ENCODE peak calls at places on chromosomes 2 and 18, in five cellular contexts. One of them, this sample, is unnamed.

GRCh38 chr2:239113592-239113991 is 265.7 kb downstream of the TWIST2 start:
- DNase-seq in heart right ventricle: peak; percentile 4
- DNase-seq in lower lobe of right lung: no peak
- DNase-seq in dorsolateral prefrontal cortex: no peak
- DNase-seq in ovary: no peak
- DNase-seq in this sample: no peak

GRCh38 chr2:74080346-74080745 is 67.4 kb downstream of the BOLA3 start:
- DNase-seq in lower lobe of right lung: no peak
- DNase-seq in dorsolateral prefrontal cortex: no peak
- DNase-seq in heart right ventricle: no peak
- DNase-seq in ovary: no peak
- DNase-seq in this sample: no peak

GRCh38 chr2:26838121-26838906 is 9.6 kb upstream of the DPYSL5 start:
- DNase-seq in heart right ventricle: no peak
- DNase-seq in dorsolateral prefrontal cortex: no peak
- DNase-seq in lower lobe of right lung: no peak
- DNase-seq in ovary: no peak
- DNase-seq in this sample: no peak

GRCh38 chr2:2569836-2570235 is 238.8 kb upstream of the MYT1L start:
- DNase-seq in ovary: no peak
- DNase-seq in dorsolateral prefrontal cortex: no peak
- DNase-seq in lower lobe of right lung: no peak
- DNase-seq in heart right ventricle: no peak
- DNase-seq in this sample: no peak

GRCh38 chr2:25294573-25295462 is 46.9 kb downstream of the DNMT3A start:
- DNase-seq in dorsolateral prefrontal cortex: peak; percentile 73
- DNase-seq in ovary: peak; percentile 58
- DNase-seq in lower lobe of right lung: peak; percentile 91
- DNase-seq in heart right ventricle: peak; percentile 85
- DNase-seq in this sample: peak; percentile 52

GRCh38 chr2:39202639-39203369 is 41.0 kb downstream of the CDKL4 start:
- DNase-seq in lower lobe of right lung: no peak
- DNase-seq in dorsolateral prefrontal cortex: no peak
- DNase-seq in ovary: no peak
- DNase-seq in heart right ventricle: no peak
- DNase-seq in this sample: no peak

GRCh38 chr18:62957885-62958472 is 242.6 kb downstream of the PHLPP1 start:
- DNase-seq in heart right ventricle: no peak
- DNase-seq in dorsolateral prefrontal cortex: no peak
- DNase-seq in ovary: no peak
- DNase-seq in lower lobe of right lung: peak; percentile 53
- DNase-seq in this sample: no peak

GRCh38 chr2:40016151-40016885 is 237.3 kb upstream of the THUMPD2 start:
- DNase-seq in ovary: no peak
- DNase-seq in heart right ventricle: no peak
- DNase-seq in lower lobe of right lung: no peak
- DNase-seq in dorsolateral prefrontal cortex: no peak
- DNase-seq in this sample: no peak

GRCh38 chr18:623760-624620 is 27.2 kb downstream of the CLUL1 start:
- DNase-seq in dorsolateral prefrontal cortex: peak; percentile 81
- DNase-seq in ovary: peak; percentile 63
- DNase-seq in heart right ventricle: peak; percentile 43
- DNase-seq in lower lobe of right lung: peak; percentile 68
- DNase-seq in this sample: no peak

GRCh38 chr2:109055435-109055834 is 66.4 kb upstream of the EDAR start:
- DNase-seq in heart right ventricle: no peak
- DNase-seq in lower lobe of right lung: no peak
- DNase-seq in dorsolateral prefrontal cortex: no peak
- DNase-seq in ovary: no peak
- DNase-seq in this sample: no peak

GRCh38 chr18:56001576-56001975 is 413.6 kb upstream of the TCF4 start:
- DNase-seq in lower lobe of right lung: no peak
- DNase-seq in heart right ventricle: no peak
- DNase-seq in dorsolateral prefrontal cortex: no peak
- DNase-seq in ovary: no peak
- DNase-seq in this sample: no peak

GRCh38 chr18:43170586-43170985 is 55.1 kb upstream of the RIT2 start:
- DNase-seq in ovary: no peak
- DNase-seq in heart right ventricle: no peak
- DNase-seq in dorsolateral prefrontal cortex: no peak
- DNase-seq in lower lobe of right lung: no peak
- DNase-seq in this sample: no peak

GRCh38 chr2:211132586-211132985 is 576.2 kb downstream of the CPS1 start:
- DNase-seq in ovary: no peak
- DNase-seq in heart right ventricle: no peak
- DNase-seq in dorsolateral prefrontal cortex: no peak
- DNase-seq in lower lobe of right lung: no peak
- DNase-seq in this sample: no peak

GRCh38 chr18:10131783-10132381 is 218.1 kb downstream of the VAPA start:
- DNase-seq in dorsolateral prefrontal cortex: no peak
- DNase-seq in heart right ventricle: peak; percentile 23
- DNase-seq in ovary: peak; percentile 30
- DNase-seq in lower lobe of right lung: no peak
- DNase-seq in this sample: no peak

GRCh38 chr2:3432693-3433338 is 53.3 kb downstream of the TRAPPC12 start:
- DNase-seq in dorsolateral prefrontal cortex: no peak
- DNase-seq in ovary: no peak
- DNase-seq in lower lobe of right lung: no peak
- DNase-seq in heart right ventricle: no peak
- DNase-seq in this sample: no peak

GRCh38 chr18:46452820-46453219 is 204.2 kb downstream of the LOXHD1 start:
- DNase-seq in dorsolateral prefrontal cortex: no peak
- DNase-seq in ovary: no peak
- DNase-seq in lower lobe of right lung: no peak
- DNase-seq in heart right ventricle: no peak
- DNase-seq in this sample: no peak

GRCh38 chr2:127200962-127201361 is 19.1 kb downstream of the CYP27C1 start:
- DNase-seq in ovary: no peak
- DNase-seq in lower lobe of right lung: no peak
- DNase-seq in heart right ventricle: no peak
- DNase-seq in dorsolateral prefrontal cortex: no peak
- DNase-seq in this sample: no peak

GRCh38 chr2:127201452-127201851 is 18.6 kb downstream of the CYP27C1 start:
- DNase-seq in ovary: no peak
- DNase-seq in heart right ventricle: no peak
- DNase-seq in lower lobe of right lung: no peak
- DNase-seq in dorsolateral prefrontal cortex: no peak
- DNase-seq in this sample: no peak

GRCh38 chr2:127208313-127208712 is 11.8 kb downstream of the CYP27C1 start:
- DNase-seq in ovary: no peak
- DNase-seq in lower lobe of right lung: no peak
- DNase-seq in heart right ventricle: no peak
- DNase-seq in dorsolateral prefrontal cortex: no peak
- DNase-seq in this sample: no peak

DNA sequence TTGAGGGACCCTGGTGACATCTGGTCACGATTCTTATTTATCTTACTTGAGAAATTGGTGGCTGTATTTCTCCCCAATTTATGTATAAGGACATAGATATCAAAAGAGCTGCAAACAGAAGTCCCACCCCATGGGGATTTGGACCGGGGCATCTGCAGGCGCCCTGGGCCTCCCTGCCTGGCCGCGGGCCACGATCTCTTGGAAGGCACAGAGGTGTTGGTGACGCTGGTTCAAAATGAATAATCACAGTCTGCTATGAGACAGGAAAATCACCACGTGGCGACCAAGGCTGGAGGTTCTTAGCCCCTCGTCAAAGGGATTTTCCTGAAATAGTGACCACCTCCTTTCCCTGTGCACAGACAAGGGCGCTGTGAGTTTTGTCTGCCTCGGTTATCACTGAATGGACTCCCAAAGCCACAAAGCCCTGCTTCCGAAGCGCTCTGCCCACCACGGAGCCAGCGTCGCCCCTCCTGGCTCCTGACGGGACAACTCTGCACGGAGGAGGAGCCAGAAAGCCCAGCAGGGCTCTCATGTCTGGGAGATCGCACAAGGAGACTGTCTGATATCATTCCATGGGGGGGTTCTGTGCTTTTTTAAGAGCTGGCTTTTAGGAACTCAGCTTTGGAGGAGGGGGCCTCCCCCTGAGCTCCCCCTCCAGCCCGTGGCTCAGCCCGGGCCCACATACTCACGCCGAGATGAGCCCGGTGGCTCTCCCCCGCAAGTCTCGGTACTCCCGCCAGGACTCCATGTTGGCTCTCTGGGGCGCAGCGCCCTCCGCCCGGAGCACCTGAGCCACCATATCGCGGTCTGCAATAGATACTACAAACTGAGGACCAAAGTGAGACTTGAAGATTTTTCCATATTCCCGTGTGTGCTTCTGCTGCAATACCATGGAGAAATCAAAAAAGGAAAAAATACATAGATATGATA is 14.6 kb downstream of the CYP27C1 start:
- DNase-seq in lower lobe of right lung: no peak
- DNase-seq in dorsolateral prefrontal cortex: no peak
- DNase-seq in heart right ventricle: no peak
- DNase-seq in ovary: no peak
- DNase-seq in this sample: no peak
- TF ChIP-seq CTCF in lower lobe of right lung: no peak
- TF ChIP-seq CTCF in dorsolateral prefrontal cortex: no peak
- TF ChIP-seq CTCF in heart right ventricle: no peak
- TF ChIP-seq CTCF in ovary: no peak
- TF ChIP-seq CTCF in this sample: no peak

GRCh38 chr2:43294973-43295603 is 68.7 kb upstream of the ZFP36L2 start:
- DNase-seq in ovary: no peak
- DNase-seq in heart right ventricle: no peak
- DNase-seq in lower lobe of right lung: no peak
- DNase-seq in dorsolateral prefrontal cortex: no peak
- DNase-seq in this sample: no peak

GRCh38 chr2:43302311-43303051 is 76.1 kb upstream of the ZFP36L2 start:
- DNase-seq in dorsolateral prefrontal cortex: no peak
- DNase-seq in ovary: no peak
- DNase-seq in heart right ventricle: no peak
- DNase-seq in lower lobe of right lung: no peak
- DNase-seq in this sample: no peak

GRCh38 chr2:43300222-43300621 is 73.8 kb upstream of the ZFP36L2 start:
- DNase-seq in lower lobe of right lung: no peak
- DNase-seq in ovary: no peak
- DNase-seq in dorsolateral prefrontal cortex: no peak
- DNase-seq in heart right ventricle: no peak
- DNase-seq in this sample: no peak

GRCh38 chr2:43300781-43301586 is 74.6 kb upstream of the ZFP36L2 start:
- DNase-seq in lower lobe of right lung: no peak
- DNase-seq in ovary: peak; percentile 66
- DNase-seq in heart right ventricle: no peak
- DNase-seq in dorsolateral prefrontal cortex: no peak
- DNase-seq in this sample: no peak

DNA sequence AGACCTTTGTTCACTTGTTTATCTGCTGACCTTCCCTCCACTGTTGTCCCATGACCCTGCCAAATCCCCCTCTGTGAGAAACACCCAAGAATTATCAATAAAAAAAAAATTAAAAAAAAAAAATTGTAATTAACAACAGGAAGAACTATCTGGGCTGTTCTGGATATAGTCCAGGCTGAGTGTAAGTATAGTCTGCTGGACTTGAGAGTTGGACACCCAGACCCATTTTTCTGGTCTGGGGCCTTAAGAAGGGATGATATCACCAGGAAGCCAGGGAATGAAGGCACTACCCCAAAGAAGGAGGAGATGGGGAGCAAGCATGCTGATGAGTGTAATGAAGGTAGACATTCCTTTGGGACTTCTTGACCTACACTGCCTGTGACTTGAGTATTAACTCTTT is 72.1 kb upstream of the ZFP36L2 start:
- DNase-seq in heart right ventricle: no peak
- DNase-seq in ovary: no peak
- DNase-seq in lower lobe of right lung: no peak
- DNase-seq in dorsolateral prefrontal cortex: no peak
- DNase-seq in this sample: no peak
- H3K27ac ChIP-seq in heart right ventricle: no peak overlapping the region
- H3K27ac ChIP-seq in ovary: no peak overlapping the region
- H3K27ac ChIP-seq in lower lobe of right lung: no peak overlapping the region
- H3K27ac ChIP-seq in dorsolateral prefrontal cortex: no peak overlapping the region
- H3K27ac ChIP-seq in this sample: no peak overlapping the region

GRCh38 chr2:106857882-106858478 is 28.0 kb downstream of the ST6GAL2 start:
- DNase-seq in heart right ventricle: no peak
- DNase-seq in lower lobe of right lung: no peak
- DNase-seq in dorsolateral prefrontal cortex: no peak
- DNase-seq in ovary: no peak
- DNase-seq in this sample: no peak
- TF ChIP-seq CTCF in heart right ventricle: no peak
- TF ChIP-seq CTCF in lower lobe of right lung: no peak
- TF ChIP-seq CTCF in dorsolateral prefrontal cortex: no peak
- TF ChIP-seq CTCF in ovary: no peak
- TF ChIP-seq CTCF in this sample: no peak

GRCh38 chr2:10086950-10087349 is 6.7 kb upstream of the CYS1 start:
- DNase-seq in heart right ventricle: no peak
- DNase-seq in lower lobe of right lung: no peak
- DNase-seq in dorsolateral prefrontal cortex: no peak
- DNase-seq in ovary: no peak
- DNase-seq in this sample: no peak

GRCh38 chr2:10089565-10090183 is 9.5 kb upstream of the CYS1 start:
- DNase-seq in heart right ventricle: no peak
- DNase-seq in ovary: no peak
- DNase-seq in dorsolateral prefrontal cortex: no peak
- DNase-seq in lower lobe of right lung: no peak
- DNase-seq in this sample: no peak

GRCh38 chr2:10094271-10094814 is 14.1 kb upstream of the CYS1 start:
- DNase-seq in ovary: no peak
- DNase-seq in heart right ventricle: no peak
- DNase-seq in dorsolateral prefrontal cortex: no peak
- DNase-seq in lower lobe of right lung: no peak
- DNase-seq in this sample: no peak

GRCh38 chr2:10087360-10087759 is 7.1 kb upstream of the CYS1 start:
- DNase-seq in dorsolateral prefrontal cortex: no peak
- DNase-seq in heart right ventricle: no peak
- DNase-seq in ovary: no peak
- DNase-seq in lower lobe of right lung: no peak
- DNase-seq in this sample: no peak

DNA sequence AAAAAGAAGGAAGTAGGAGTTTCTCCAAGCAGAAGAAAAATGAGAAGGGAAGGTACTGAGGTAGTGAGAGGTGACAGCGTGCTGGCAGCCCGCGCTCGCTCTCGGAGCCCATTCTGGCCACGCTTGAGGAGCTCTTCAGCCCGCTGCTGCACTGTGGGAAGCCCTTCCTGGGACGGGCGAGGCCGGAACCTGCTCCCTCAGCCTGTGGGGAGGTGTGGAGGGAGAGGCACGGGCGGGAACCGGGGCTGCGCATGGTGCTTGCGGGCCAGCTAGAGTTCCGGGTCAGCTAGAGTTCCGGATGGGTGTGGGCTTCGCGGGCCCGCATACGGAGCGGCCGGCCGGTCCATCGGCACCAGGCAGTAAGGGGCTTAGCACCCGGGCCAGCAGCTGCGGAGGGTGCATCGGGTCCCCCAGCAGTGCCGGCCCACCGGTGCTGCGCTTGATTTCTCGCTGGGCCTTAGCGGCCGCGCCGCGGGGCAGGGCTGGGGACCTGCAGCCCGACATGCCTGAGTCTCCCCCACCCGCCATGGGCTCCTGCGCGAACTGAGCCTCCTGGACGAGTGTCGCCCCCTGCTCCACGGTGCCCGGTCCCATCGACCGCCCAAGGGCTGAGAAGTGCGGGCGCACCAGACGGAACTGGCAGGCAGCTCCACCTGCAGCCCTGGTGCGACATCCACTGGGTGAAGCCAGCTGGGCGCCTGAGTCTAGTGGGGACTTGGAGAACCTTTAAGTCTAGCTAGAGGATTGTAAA is 11.1 kb upstream of the CYS1 start:
- DNase-seq in heart right ventricle: peak; percentile 25
- DNase-seq in lower lobe of right lung: peak; percentile 60
- DNase-seq in dorsolateral prefrontal cortex: no peak
- DNase-seq in ovary: no peak
- DNase-seq in this sample: no peak
- H3K27ac ChIP-seq in heart right ventricle: no peak overlapping the region
- H3K27ac ChIP-seq in lower lobe of right lung: no peak overlapping the region
- H3K27ac ChIP-seq in dorsolateral prefrontal cortex: no peak overlapping the region
- H3K27ac ChIP-seq in ovary: no peak overlapping the region
- H3K27ac ChIP-seq in this sample: no peak overlapping the region